ENCODE peak calls at places on chromosomes 4 and X, in six cellular contexts. E is spleen, P is suprapubic skin, K is heart left ventricle, W is NB4, I is A549. L is an unnamed sample.

GRCh38 chrX:36963852-36964251 is 44.3 kb upstream of the FAM47C start:
- DNase-seq in K (no peak), W (no peak), I (no peak), E (no peak), P (no peak), L (no peak)

GRCh38 chr4:114924311-114924710 is 189.1 kb downstream of the NDST4 start:
- DNase-seq in E (no peak), K (no peak), I (no peak), W (no peak), P (no peak), L (no peak)

GRCh38 chr4:55754754-55755350 is 64.7 kb upstream of the EXOC1L start:
- DNase-seq in P (no peak), I (no peak), K (no peak), E (no peak), W (no peak), L (no peak)

GRCh38 chr4:157217708-157218107 is 2.8 kb upstream of the GRIA2 start:
- DNase-seq in W (peak; percentile 22), P (no peak), E (no peak), K (no peak), I (no peak), L (no peak)

GRCh38 chr4:129446074-129446473 is 350.1 kb downstream of the C4orf33 start:
- DNase-seq in I (no peak), W (no peak), P (no peak), E (no peak), K (no peak), L (no peak)

GRCh38 chr4:93759506-93759905 is 69.0 kb upstream of the ATOH1 start:
- DNase-seq in K (no peak), P (no peak), W (peak; percentile 12), E (no peak), I (no peak), L (no peak)

GRCh38 chrX:118682258-118683014 is 45.0 kb upstream of the IL13RA1 start:
- DNase-seq in K (no peak), P (no peak), E (no peak), W (no peak), I (no peak), L (no peak)

GRCh38 chrX:154368630-154369452 is 5.6 kb downstream of the FLNA start:
- DNase-seq in P (peak; percentile 91), K (peak; percentile 73), E (peak; percentile 95), I (peak; percentile 68), W (peak; percentile 97), L (peak; percentile 70)

GRCh38 chrX:134406230-134406794 is 53.7 kb upstream of the HPRT1 start:
- DNase-seq in P (no peak), E (no peak), W (peak; percentile 0), K (no peak), I (no peak), L (no peak)

GRCh38 chr4:37662861-37663390 is 23.2 kb downstream of the RELL1 start:
- DNase-seq in P (no peak), E (no peak), K (peak; percentile 61), I (peak; percentile 21), W (no peak), L (peak; percentile 83)

GRCh38 chrX:45850197-45850774 is 649.6 kb upstream of the DIPK2B start:
- DNase-seq in I (no peak), K (no peak), W (peak; percentile 36), E (no peak), P (no peak), L (no peak)

GRCh38 chr4:67810011-67810410 is 55.8 kb upstream of the GNRHR start:
- DNase-seq in I (no peak), W (no peak), E (no peak), K (no peak), P (no peak), L (no peak)

GRCh38 chr4:22515888-22516541 is at the start of gene ADGRA3:
- DNase-seq in W (peak; percentile 59), I (peak; percentile 50), E (peak; percentile 74), K (peak; percentile 81), P (peak; percentile 71), L (peak; percentile 77)

GRCh38 chr4:8904041-8904501 is 32.4 kb upstream of the HMX1 start:
- DNase-seq in W (no peak), K (no peak), I (no peak), E (peak; percentile 42), P (no peak), L (no peak)

GRCh38 chrX:123570011-123570590 is 162.8 kb downstream of the THOC2 start:
- DNase-seq in E (no peak), K (no peak), P (no peak), W (no peak), I (no peak), L (no peak)

GRCh38 chr4:70838400-70838971 is 1.2 kb downstream of the GRSF1 start:
- DNase-seq in E (no peak), W (peak; percentile 34), I (peak; percentile 1), K (no peak), P (no peak), L (no peak)

GRCh38 chr4:61468091-61468720 is 268.1 kb downstream of the ADGRL3 start:
- DNase-seq in K (no peak), E (no peak), P (no peak), W (peak; percentile 52), I (no peak), L (no peak)

GRCh38 chr4:182694551-182694950 is 222.6 kb downstream of the DCTD start:
- DNase-seq in P (no peak), W (no peak), E (no peak), K (no peak), I (no peak), L (no peak)

GRCh38 chrX:130165181-130165702 is 399 bp downstream of the AIFM1 start:
- DNase-seq in E (no peak), W (no peak), I (no peak), P (no peak), K (no peak), L (peak; percentile 66)

GRCh38 chrX:82711432-82711831 is 796.7 kb upstream of the POU3F4 start:
- DNase-seq in E (no peak), P (no peak), K (no peak), I (no peak), W (no peak), L (no peak)
- TF ChIP-seq CTCF in E (no peak), P (no peak), K (no peak), I (no peak), W (no peak), L (no peak)

GRCh38 chrX:15335135-15336022 is at the start of gene PIGA:
- DNase-seq in K (peak; percentile 93), I (peak; percentile 92), E (peak; percentile 97), W (peak; percentile 95), P (peak; percentile 96), L (peak; percentile 96)
- TF ChIP-seq POLR2A in K (peak; percentile 88), I (peak; percentile 54), E (no peak), W (peak; percentile 66), P (peak; percentile 84), L (no peak)

GRCh38 chr4:40840985-40841571 is 91.3 kb downstream of the NSUN7 start:
- DNase-seq in E (peak; percentile 90), I (peak; percentile 33), P (peak; percentile 71), W (peak; percentile 86), K (peak; percentile 70), L (peak; percentile 94)

GRCh38 chr4:40837094-40837870 is 87.5 kb downstream of the NSUN7 start:
- DNase-seq in P (peak; percentile 36), W (no peak), K (no peak), I (no peak), E (no peak), L (peak; percentile 1)

GRCh38 chr4:40842318-40842717 is 92.6 kb downstream of the NSUN7 start:
- DNase-seq in P (no peak), E (no peak), K (no peak), I (no peak), W (no peak), L (peak; percentile 31)

GRCh38 chr4:40840255-40840984 is 90.7 kb downstream of the NSUN7 start:
- DNase-seq in W (no peak), I (no peak), E (no peak), K (no peak), P (no peak), L (no peak)

GRCh38 chr4:40838742-40839141 is 89.0 kb downstream of the NSUN7 start:
- DNase-seq in E (no peak), P (no peak), K (no peak), I (no peak), W (no peak), L (no peak)
- TF ChIP-seq CTCF in E (no peak), P (no peak), K (no peak), I (no peak), W (no peak), L (no peak)

DNA sequence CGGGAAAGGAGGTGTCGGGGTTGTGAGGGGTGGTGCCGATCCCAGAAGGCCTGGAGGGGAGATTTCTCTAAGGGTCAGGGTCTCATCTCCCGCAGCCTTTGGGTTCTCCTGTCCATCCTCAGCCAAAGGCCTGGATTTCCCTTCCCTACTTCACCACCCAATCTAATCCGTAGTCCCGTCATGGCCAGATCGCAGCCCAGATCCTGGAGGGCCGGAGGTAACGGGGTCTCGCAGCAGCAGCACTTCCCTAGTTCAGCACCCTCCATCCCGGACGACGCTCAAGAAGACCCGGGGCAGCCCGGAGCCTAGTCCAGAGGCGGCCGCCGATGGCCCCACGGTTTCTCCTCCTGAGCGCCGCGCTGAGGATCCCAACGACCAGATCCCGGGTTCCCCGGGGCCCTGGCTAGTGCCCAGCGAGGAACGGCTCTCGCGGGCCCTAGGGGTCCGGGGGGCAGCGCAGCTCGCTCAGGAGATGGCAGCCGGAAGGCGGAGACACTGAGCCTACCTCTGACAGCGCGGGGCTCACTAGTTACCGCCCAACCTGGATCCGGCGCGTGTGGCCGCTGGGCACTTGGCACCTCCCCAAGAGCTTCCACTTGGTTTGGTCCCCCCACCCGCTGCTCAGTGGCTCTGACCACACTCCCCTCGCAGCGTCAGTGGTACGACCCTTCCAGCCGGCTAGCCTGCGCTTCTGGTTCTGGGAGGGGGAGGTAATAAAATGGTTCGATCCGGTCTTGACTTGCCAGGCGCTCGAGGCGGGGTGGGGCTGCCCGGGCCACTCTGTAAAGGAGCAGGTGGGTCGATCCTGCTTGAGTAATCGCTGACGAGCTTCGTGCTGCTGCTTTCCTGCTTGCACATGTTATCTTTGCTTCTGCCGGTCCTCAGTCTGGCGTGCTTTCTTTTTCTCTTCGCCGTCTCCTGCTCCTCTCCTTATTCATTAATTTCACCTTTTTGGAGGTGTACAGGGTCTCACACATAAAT is 3.6 kb downstream of the MAGIX start:
- DNase-seq in I (no peak), K (peak; percentile 83), P (peak; percentile 87), E (peak; percentile 94), W (peak; percentile 97), L (peak; percentile 75)
- TF ChIP-seq POLR2A in I (no peak), K (peak; percentile 34), P (no peak), E (no peak), W (peak; percentile 12), L (no peak)